ENCODE peak calls at places on chromosomes 7 and 10, in nine cellular contexts. F, M, J, Z, D, G, H, X and C are unnamed samples.

GRCh38 chr10:102669206-102670064 is 25.2 kb downstream of the TRIM8 start:
- DNase-seq in D (no peak), M (no peak), F (no peak), J (no peak), X (no peak), H (peak; percentile 91), Z (peak; percentile 86), G (no peak), C (peak; percentile 28)

GRCh38 chr7:140922741-140923345 is 1.9 kb downstream of the BRAF start:
- DNase-seq in X (no peak), J (no peak), Z (no peak), D (no peak), H (no peak), G (no peak), F (no peak), M (no peak), C (no peak)

GRCh38 chr7:5064391-5065106 is 18.9 kb downstream of the RBAK start:
- DNase-seq in F (no peak), G (no peak), D (no peak), M (no peak), H (no peak), Z (no peak), X (peak; percentile 19), J (no peak), C (no peak)

GRCh38 chr7:21967500-21968099 is 21.9 kb upstream of the CDCA7L start:
- DNase-seq in F (no peak), D (no peak), G (no peak), X (no peak), J (no peak), Z (no peak), H (no peak), M (no peak), C (no peak)

GRCh38 chr7:79912213-79912633 is 222.4 kb upstream of the GNAI1 start:
- DNase-seq in F (no peak), H (no peak), D (no peak), J (no peak), X (no peak), Z (no peak), G (no peak), M (no peak), C (no peak)

GRCh38 chr10:75063461-75064230 is 47.8 kb upstream of the SAMD8 start:
- DNase-seq in M (no peak), J (no peak), D (no peak), H (no peak), X (no peak), F (no peak), Z (no peak), G (no peak), C (no peak)

GRCh38 chr10:12540341-12540781 is 191.0 kb downstream of the CAMK1D start:
- DNase-seq in H (no peak), D (no peak), M (peak; percentile 8), G (no peak), J (no peak), Z (no peak), F (no peak), X (no peak), C (no peak)

GRCh38 chr10:58517481-58518355 is 5.0 kb downstream of the BICC1 start:
- DNase-seq in D (no peak), H (no peak), J (no peak), Z (no peak), X (no peak), M (no peak), F (no peak), G (no peak), C (no peak)

GRCh38 chr10:94680544-94680943 is 3.0 kb upstream of the CYP2C18 start:
- DNase-seq in X (peak; percentile 9), Z (no peak), G (no peak), H (no peak), J (no peak), M (no peak), F (no peak), D (no peak), C (no peak)

GRCh38 chr10:68796609-68797008 is 30.7 kb upstream of the STOX1 start:
- DNase-seq in J (no peak), X (peak; percentile 42), H (no peak), Z (no peak), M (no peak), F (no peak), G (no peak), D (no peak), C (no peak)

GRCh38 chr10:68787813-68788212 is 39.5 kb upstream of the STOX1 start:
- DNase-seq in H (no peak), J (no peak), D (no peak), M (no peak), F (no peak), G (no peak), X (no peak), Z (no peak), C (no peak)

GRCh38 chr10:68795886-68796532 is 31.3 kb upstream of the STOX1 start:
- DNase-seq in M (no peak), X (no peak), H (no peak), F (no peak), D (no peak), Z (no peak), J (no peak), G (no peak), C (no peak)

GRCh38 chr10:68790476-68790875 is 36.9 kb upstream of the STOX1 start:
- DNase-seq in J (no peak), D (no peak), M (no peak), F (no peak), X (no peak), H (no peak), Z (no peak), G (no peak), C (no peak)

GRCh38 chr10:68792115-68792514 is 35.2 kb upstream of the STOX1 start:
- DNase-seq in D (no peak), X (peak; percentile 28), M (no peak), F (no peak), H (no peak), Z (no peak), G (no peak), J (no peak), C (no peak)
- TF ChIP-seq CTCF in D (peak; percentile 26), X (no peak), M (no peak), F (peak; percentile 26), H (no peak), Z (peak; percentile 19), G (no peak), J (peak; percentile 18), C (no peak)

GRCh38 chr10:45000138-45000763 is 472 bp upstream of the ZNF22 start:
- DNase-seq in H (peak; percentile 84), J (peak; percentile 87), Z (no peak), D (no peak), X (peak; percentile 95), M (no peak), G (peak; percentile 73), F (no peak), C (no peak)

GRCh38 chr10:44998146-44998631 is 2.5 kb upstream of the ZNF22 start:
- DNase-seq in G (no peak), X (peak; percentile 96), Z (no peak), H (peak; percentile 46), D (no peak), M (peak; percentile 69), F (no peak), J (no peak), C (no peak)

GRCh38 chr10:45001382-45002148 is 842 bp downstream of the ZNF22 start:
- DNase-seq in X (peak; percentile 80), F (peak; percentile 57), H (peak; percentile 88), M (no peak), Z (peak; percentile 83), J (peak; percentile 69), D (no peak), G (peak; percentile 81), C (no peak)

GRCh38 chr10:45003432-45004000 is 2.8 kb downstream of the ZNF22 start:
- DNase-seq in G (no peak), H (no peak), Z (no peak), F (no peak), X (no peak), J (no peak), D (no peak), M (no peak), C (no peak)

DNA sequence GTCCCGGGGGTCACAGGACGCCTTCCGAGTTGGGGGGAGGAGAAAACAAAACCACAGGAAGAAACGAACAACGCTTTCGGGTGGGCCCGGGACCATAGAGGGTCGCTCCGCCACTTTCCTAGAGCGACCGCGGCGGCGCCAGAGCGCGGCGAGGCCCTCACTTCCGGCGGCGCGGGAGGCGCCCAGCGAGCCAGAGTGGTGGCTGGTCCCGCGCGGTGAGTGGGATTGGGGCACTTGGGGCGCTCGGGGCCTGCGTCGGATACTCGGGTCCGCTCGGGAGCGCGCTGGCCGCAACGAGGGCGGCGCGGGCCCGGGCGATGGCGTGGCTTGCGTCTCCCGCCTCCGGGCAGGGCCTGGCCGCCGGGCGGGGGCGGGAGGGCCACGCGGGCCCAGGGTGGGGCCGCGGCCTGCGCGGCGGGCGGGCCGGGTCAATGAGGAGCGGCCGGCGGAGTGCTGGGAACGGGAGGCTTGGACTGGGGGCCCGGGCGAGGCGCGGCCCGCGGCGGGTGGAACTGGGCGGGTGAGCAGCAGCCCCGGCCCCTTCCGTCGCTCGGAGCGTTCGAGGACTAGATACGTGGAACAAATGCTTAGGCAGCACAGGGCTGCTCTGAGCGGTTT is at the start of gene ZNF22:
- DNase-seq in G (peak; percentile 76), H (peak; percentile 17), F (peak; percentile 77), D (no peak), M (no peak), X (peak; percentile 59), Z (peak; percentile 88), J (peak; percentile 83), C (peak; percentile 78)
- TF ChIP-seq CTCF in G (peak; percentile 18), H (no peak), F (no peak), D (peak; percentile 18), M (no peak), X (peak; percentile 9), Z (peak; percentile 22), J (no peak), C (no peak)

DNA sequence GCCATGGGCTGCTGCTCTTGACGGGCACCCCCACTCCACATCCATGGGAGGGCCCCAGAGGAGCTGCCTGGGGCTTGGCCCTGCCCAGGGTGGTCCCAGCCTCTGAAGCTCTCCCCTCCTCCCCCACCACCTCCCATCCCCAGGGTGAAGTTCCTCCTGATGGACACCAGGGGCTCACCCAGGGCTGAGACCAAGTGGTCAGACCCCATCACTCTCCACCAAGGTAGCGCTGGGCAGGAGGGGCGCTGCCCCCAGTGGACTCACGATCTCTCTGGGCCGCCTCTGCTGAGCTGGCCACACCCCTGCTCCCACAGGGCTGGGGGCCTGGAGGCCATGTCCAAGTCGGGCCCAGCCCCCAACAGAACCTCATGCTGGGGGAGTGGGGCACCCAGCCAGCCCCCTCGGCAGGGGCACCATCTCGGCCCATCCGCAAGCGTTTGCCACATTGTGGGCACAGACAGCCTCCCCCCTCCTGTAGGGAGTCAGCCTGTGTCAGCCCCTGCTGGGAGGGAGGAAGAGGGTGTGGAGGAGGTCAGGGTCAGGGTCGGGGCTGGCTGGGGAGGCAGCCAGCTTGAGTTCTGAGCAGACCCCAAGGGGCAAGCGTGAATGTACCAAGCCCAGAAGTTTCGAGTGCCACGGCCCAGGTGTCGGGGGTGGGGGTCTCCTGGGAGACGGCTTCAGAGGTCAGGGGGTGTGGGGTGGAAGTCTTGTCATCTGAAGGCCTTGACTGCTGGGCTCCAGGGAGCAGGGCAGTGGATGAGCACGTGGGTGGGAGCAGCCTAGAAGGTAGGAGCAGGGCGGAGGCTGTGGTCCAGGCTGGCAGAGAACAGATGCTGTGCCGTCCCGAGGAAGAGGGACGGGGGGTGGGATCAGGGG is 2.8 kb downstream of the UPK3B start:
- DNase-seq in G (no peak), X (no peak), H (peak; percentile 11), M (no peak), F (peak; percentile 64), J (no peak), Z (no peak), D (no peak), C (peak; percentile 48)
- TF ChIP-seq CTCF in G (no peak), X (peak; percentile 42), H (no peak), M (peak; percentile 41), F (peak; percentile 65), J (no peak), Z (no peak), D (peak; percentile 50), C (peak; percentile 43)

GRCh38 chr10:52108236-52108635 is 205.8 kb upstream of the DKK1 start:
- DNase-seq in H (peak; percentile 35), J (no peak), F (no peak), D (no peak), M (no peak), Z (no peak), G (no peak), X (peak; percentile 11), C (no peak)
- TF ChIP-seq CTCF in H (no peak), J (no peak), F (no peak), D (no peak), M (no peak), Z (no peak), G (no peak), X (no peak), C (no peak)